ENCODE peak calls at places on chromosome 16, in six cellular contexts. Y is head of caudate nucleus; G is anterior cingulate cortex; V is stimulated activated CD4-positive, alpha-beta T cell treated with anti-CD3 and anti-CD28 coated beads, Interleukin-2, amount 100 ng/mL, for 48 hours; B is naive B cell; H is pancreas. D is an unnamed sample.

GRCh38 chr16:19997264-19997663 is 76.4 kb downstream of the GPR139 start:
- DNase-seq in Y (no peak), H (no peak), G (no peak), V (no peak), B (no peak), D (no peak)

GRCh38 chr16:67865318-67865717 is 7.5 kb upstream of the EDC4 start:
- DNase-seq in G (no peak), Y (no peak), H (no peak), V (no peak), B (no peak), D (no peak)

GRCh38 chr16:53982631-53983042 is 278.7 kb downstream of the FTO start:
- DNase-seq in H (no peak), V (no peak), Y (no peak), G (no peak), B (no peak), D (no peak)

GRCh38 chr16:29675811-29676643 is 3.0 kb upstream of the QPRT start:
- DNase-seq in V (no peak), B (no peak), Y (no peak), H (no peak), G (peak; percentile 4), D (no peak)

GRCh38 chr16:10577305-10578202 is 2.8 kb downstream of the EMP2 start:
- DNase-seq in H (no peak), G (no peak), B (no peak), Y (no peak), V (no peak), D (no peak)

GRCh38 chr16:57166951-57167350 is 18.9 kb downstream of the PSME3IP1 start:
- DNase-seq in B (no peak), V (no peak), G (no peak), H (no peak), Y (no peak), D (no peak)

GRCh38 chr16:29849505-29849904 is 13.5 kb downstream of the CDIPT start:
- DNase-seq in V (no peak), Y (no peak), G (no peak), B (no peak), H (no peak), D (no peak)

GRCh38 chr16:56689171-56689570 is 6.9 kb downstream of the MT1X start:
- DNase-seq in V (no peak), Y (no peak), H (peak; percentile 48), B (no peak), G (no peak), D (no peak)

GRCh38 chr16:81511371-81511770 is 66.8 kb downstream of the CMIP start:
- DNase-seq in Y (no peak), G (no peak), V (no peak), B (no peak), H (no peak), D (no peak)

GRCh38 chr16:874366-875181 is 74.0 kb upstream of the GNG13 start:
- DNase-seq in Y (no peak), B (no peak), H (no peak), G (no peak), V (no peak), D (no peak)

GRCh38 chr16:27795992-27796614 is 246.2 kb downstream of the KATNIP start:
- DNase-seq in G (no peak), B (no peak), H (peak; percentile 28), Y (no peak), V (peak; percentile 11), D (no peak)

GRCh38 chr16:16018705-16019104 is 69.3 kb downstream of the ABCC1 start:
- DNase-seq in B (no peak), H (no peak), Y (no peak), G (no peak), V (no peak), D (no peak)

GRCh38 chr16:2054543-2055245 is 6.9 kb downstream of the TSC2 start:
- DNase-seq in G (no peak), V (no peak), Y (no peak), B (no peak), H (peak; percentile 59), D (no peak)

GRCh38 chr16:57540906-57541753 is 1.3 kb upstream of the ADGRG5 start:
- DNase-seq in B (no peak), V (no peak), H (no peak), G (no peak), Y (no peak), D (peak; percentile 80)